ENCODE peak calls at places on chromosomes 3 and 15, in six cellular contexts. L, O, J, P, A and Z are unnamed samples.

GRCh38 chr3:116413319-116413718 is 32.0 kb downstream of the LSAMP start:
- DNase-seq in O (no peak), A (no peak), P (no peak), L (no peak), J (no peak), Z (no peak)

GRCh38 chr3:135192929-135193328 is 397.9 kb downstream of the EPHB1 start:
- DNase-seq in A (no peak), L (no peak), O (no peak), J (no peak), P (no peak), Z (no peak)

GRCh38 chr3:103218793-103219192 is 784.0 kb downstream of the ZPLD1 start:
- DNase-seq in O (no peak), J (no peak), P (no peak), L (no peak), A (no peak), Z (no peak)

GRCh38 chr3:184040010-184040409 is 8.5 kb downstream of the HTR3D start:
- DNase-seq in O (no peak), J (no peak), A (peak; percentile 44), P (peak; percentile 26), L (peak; percentile 59), Z (no peak)

GRCh38 chr3:76997733-76998132 is 42.2 kb upstream of the ROBO2 start:
- DNase-seq in O (no peak), A (no peak), P (peak; percentile 96), L (no peak), J (no peak), Z (no peak)

GRCh38 chr15:80619677-80620076 is 75.4 kb upstream of the ABHD17C start:
- DNase-seq in O (no peak), L (peak; percentile 33), P (peak; percentile 38), A (no peak), J (no peak), Z (no peak)

GRCh38 chr3:64642327-64643151 is 45.3 kb downstream of the ADAMTS9 start:
- DNase-seq in J (peak; percentile 44), A (no peak), L (no peak), P (no peak), O (no peak), Z (no peak)

GRCh38 chr3:185778069-185778468 is 46.8 kb downstream of the IGF2BP2 start:
- DNase-seq in J (no peak), P (no peak), A (no peak), O (no peak), L (no peak), Z (no peak)

GRCh38 chr3:48268936-48269551 is 28.1 kb downstream of the ZNF589 start:
- DNase-seq in J (peak; percentile 48), A (no peak), P (no peak), L (no peak), O (no peak), Z (peak; percentile 45)

GRCh38 chr15:45612790-45613415 is 21.9 kb upstream of the SQOR start:
- DNase-seq in L (peak; percentile 60), J (no peak), P (peak; percentile 77), A (no peak), O (no peak), Z (peak; percentile 18)

GRCh38 chr3:151772825-151773480 is 39.2 kb downstream of the AADACL2 start:
- DNase-seq in L (no peak), P (no peak), A (no peak), O (no peak), J (no peak), Z (no peak)

GRCh38 chr3:107315136-107315535 is 62.1 kb upstream of the CCDC54 start:
- DNase-seq in O (no peak), L (peak; percentile 24), A (no peak), J (no peak), P (peak; percentile 4), Z (no peak)

GRCh38 chr3:116950302-116951055 is 240.9 kb downstream of the TUSC7 start:
- DNase-seq in L (no peak), A (no peak), O (no peak), P (no peak), J (no peak), Z (no peak)

GRCh38 chr3:104943931-104944330 is 422.8 kb upstream of the ALCAM start:
- DNase-seq in O (no peak), P (no peak), L (peak; percentile 39), J (no peak), A (no peak), Z (no peak)

GRCh38 chr3:58585005-58585786 is 8.0 kb upstream of the FAM107A start:
- DNase-seq in A (peak; percentile 78), L (peak; percentile 76), J (peak; percentile 81), P (peak; percentile 71), O (peak; percentile 91), Z (peak; percentile 62)

GRCh38 chr3:195401959-195402358 is 40.9 kb downstream of the ACAP2 start:
- DNase-seq in P (no peak), L (no peak), J (no peak), O (no peak), A (no peak), Z (no peak)

GRCh38 chr3:112822116-112823055 is 24.3 kb downstream of the CD200R1L start:
- DNase-seq in A (peak; percentile 16), O (no peak), P (no peak), J (no peak), L (no peak), Z (no peak)

GRCh38 chr3:98829246-98829832 is 66.2 kb downstream of the ST3GAL6 start:
- DNase-seq in A (no peak), L (no peak), J (no peak), P (no peak), O (no peak), Z (no peak)